ENCODE peak calls at places on chromosomes 2 and 18, in four cellular contexts. One of them, this sample, is unnamed.

GRCh38 chr2:128607981-128608506 is 289.4 kb upstream of the HS6ST1 start:
- DNase-seq in IMR-90: no peak
- DNase-seq in A549: no peak
- DNase-seq in progenitor cell of endocrine pancreas: no peak
- DNase-seq in this sample: no peak

GRCh38 chr2:240638517-240639160 is 13.4 kb downstream of the GPR35 start:
- DNase-seq in IMR-90: no peak
- DNase-seq in A549: no peak
- DNase-seq in progenitor cell of endocrine pancreas: no peak
- DNase-seq in this sample: no peak

GRCh38 chr18:635171-635570 is 22.3 kb upstream of the TYMS start:
- DNase-seq in IMR-90: no peak
- DNase-seq in A549: no peak
- DNase-seq in progenitor cell of endocrine pancreas: no peak
- DNase-seq in this sample: no peak

GRCh38 chr18:58045265-58046086 is 1.4 kb downstream of the NEDD4L start:
- DNase-seq in IMR-90: peak; percentile 31
- DNase-seq in A549: peak; percentile 38
- DNase-seq in progenitor cell of endocrine pancreas: peak; percentile 60
- DNase-seq in this sample: no peak

GRCh38 chr2:227036527-227036926 is 127.5 kb downstream of the COL4A4 start:
- DNase-seq in IMR-90: no peak
- DNase-seq in A549: no peak
- DNase-seq in progenitor cell of endocrine pancreas: no peak
- DNase-seq in this sample: no peak

GRCh38 chr2:39202639-39203369 is 41.0 kb downstream of the CDKL4 start:
- DNase-seq in IMR-90: peak; percentile 25
- DNase-seq in A549: no peak
- DNase-seq in progenitor cell of endocrine pancreas: no peak
- DNase-seq in this sample: no peak

GRCh38 chr18:79403723-79404566 is 8.2 kb downstream of the NFATC1 start:
- DNase-seq in IMR-90: no peak
- DNase-seq in A549: no peak
- DNase-seq in progenitor cell of endocrine pancreas: no peak
- DNase-seq in this sample: no peak

GRCh38 chr2:21021430-21021829 is 22.4 kb downstream of the APOB start:
- DNase-seq in IMR-90: no peak
- DNase-seq in A549: no peak
- DNase-seq in progenitor cell of endocrine pancreas: no peak
- DNase-seq in this sample: no peak

GRCh38 chr2:31347788-31348187 is 66.8 kb downstream of the XDH start:
- DNase-seq in IMR-90: peak; percentile 91
- DNase-seq in A549: peak; percentile 16
- DNase-seq in progenitor cell of endocrine pancreas: no peak
- DNase-seq in this sample: peak; percentile 63

GRCh38 chr2:207482630-207483029 is 47.1 kb upstream of the CREB1 start:
- DNase-seq in IMR-90: peak; percentile 88
- DNase-seq in A549: no peak
- DNase-seq in progenitor cell of endocrine pancreas: no peak
- DNase-seq in this sample: peak; percentile 40

GRCh38 chr2:201218780-201219179 is 35.8 kb downstream of the CASP10 start:
- DNase-seq in IMR-90: peak; percentile 41
- DNase-seq in A549: no peak
- DNase-seq in progenitor cell of endocrine pancreas: no peak
- DNase-seq in this sample: peak; percentile 11

GRCh38 chr2:211457325-211457724 is 900.9 kb downstream of the CPS1 start:
- DNase-seq in IMR-90: no peak
- DNase-seq in A549: no peak
- DNase-seq in progenitor cell of endocrine pancreas: no peak
- DNase-seq in this sample: no peak

GRCh38 chr2:211453311-211453894 is 897.0 kb downstream of the CPS1 start:
- DNase-seq in IMR-90: no peak
- DNase-seq in A549: no peak
- DNase-seq in progenitor cell of endocrine pancreas: no peak
- DNase-seq in this sample: no peak

GRCh38 chr2:211454684-211455083 is 898.3 kb downstream of the CPS1 start:
- DNase-seq in IMR-90: no peak
- DNase-seq in A549: no peak
- DNase-seq in progenitor cell of endocrine pancreas: no peak
- DNase-seq in this sample: no peak

GRCh38 chr2:211458974-211459373 is 902.6 kb downstream of the CPS1 start:
- DNase-seq in IMR-90: no peak
- DNase-seq in A549: no peak
- DNase-seq in progenitor cell of endocrine pancreas: no peak
- DNase-seq in this sample: no peak

GRCh38 chr2:211455225-211455841 is 898.9 kb downstream of the CPS1 start:
- DNase-seq in IMR-90: peak; percentile 22
- DNase-seq in A549: peak; percentile 44
- DNase-seq in progenitor cell of endocrine pancreas: peak; percentile 27
- DNase-seq in this sample: peak; percentile 27
- TF ChIP-seq CTCF in IMR-90: peak; percentile 72
- TF ChIP-seq CTCF in A549: peak; percentile 83
- TF ChIP-seq CTCF in progenitor cell of endocrine pancreas: peak; percentile 98
- TF ChIP-seq CTCF in this sample: peak; percentile 90

GRCh38 chr2:197848602-197849001 is 44.2 kb downstream of the PLCL1 start:
- DNase-seq in IMR-90: no peak
- DNase-seq in A549: no peak
- DNase-seq in progenitor cell of endocrine pancreas: no peak
- DNase-seq in this sample: no peak

GRCh38 chr2:197853549-197853948 is 49.2 kb downstream of the PLCL1 start:
- DNase-seq in IMR-90: no peak
- DNase-seq in A549: no peak
- DNase-seq in progenitor cell of endocrine pancreas: no peak
- DNase-seq in this sample: no peak

GRCh38 chr2:197852127-197852526 is 47.7 kb downstream of the PLCL1 start:
- DNase-seq in IMR-90: no peak
- DNase-seq in A549: no peak
- DNase-seq in progenitor cell of endocrine pancreas: no peak
- DNase-seq in this sample: no peak

GRCh38 chr2:197850882-197851281 is 46.5 kb downstream of the PLCL1 start:
- DNase-seq in IMR-90: peak; percentile 5
- DNase-seq in A549: no peak
- DNase-seq in progenitor cell of endocrine pancreas: no peak
- DNase-seq in this sample: no peak

DNA sequence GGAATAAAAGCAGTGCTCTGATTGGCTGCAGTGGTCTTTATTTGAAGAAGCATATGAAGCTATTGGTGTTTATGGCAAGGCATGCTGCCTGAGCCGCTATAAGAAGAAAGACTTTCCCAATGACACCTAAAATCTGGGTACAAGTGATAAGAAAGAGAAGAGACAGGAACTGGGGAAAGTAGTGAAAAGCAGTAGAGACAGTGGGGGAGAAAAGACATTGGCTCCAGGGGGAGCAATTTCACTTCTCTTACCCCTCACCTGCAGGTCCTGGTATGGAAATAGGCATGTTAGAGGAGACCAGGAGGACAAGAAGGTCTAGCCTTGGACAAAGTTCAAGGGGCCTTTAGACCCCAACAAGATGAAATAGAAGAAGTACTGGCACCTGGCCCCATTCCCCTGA is 47.1 kb downstream of the PLCL1 start:
- DNase-seq in IMR-90: peak; percentile 7
- DNase-seq in A549: no peak
- DNase-seq in progenitor cell of endocrine pancreas: no peak
- DNase-seq in this sample: no peak
- TF ChIP-seq CTCF in IMR-90: peak; percentile 17
- TF ChIP-seq CTCF in A549: no peak
- TF ChIP-seq CTCF in progenitor cell of endocrine pancreas: no peak
- TF ChIP-seq CTCF in this sample: peak; percentile 47

GRCh38 chr2:239015769-239016675 is 168.1 kb downstream of the TWIST2 start:
- DNase-seq in IMR-90: no peak
- DNase-seq in A549: no peak
- DNase-seq in progenitor cell of endocrine pancreas: no peak
- DNase-seq in this sample: no peak
- TF ChIP-seq CTCF in IMR-90: no peak
- TF ChIP-seq CTCF in A549: no peak
- TF ChIP-seq CTCF in progenitor cell of endocrine pancreas: no peak
- TF ChIP-seq CTCF in this sample: no peak

GRCh38 chr2:108139521-108139920 is 100.2 kb upstream of the SULT1C3 start:
- DNase-seq in IMR-90: peak; percentile 13
- DNase-seq in A549: peak; percentile 27
- DNase-seq in progenitor cell of endocrine pancreas: no peak
- DNase-seq in this sample: no peak
- TF ChIP-seq CTCF in IMR-90: no peak
- TF ChIP-seq CTCF in A549: no peak
- TF ChIP-seq CTCF in progenitor cell of endocrine pancreas: no peak
- TF ChIP-seq CTCF in this sample: no peak

DNA sequence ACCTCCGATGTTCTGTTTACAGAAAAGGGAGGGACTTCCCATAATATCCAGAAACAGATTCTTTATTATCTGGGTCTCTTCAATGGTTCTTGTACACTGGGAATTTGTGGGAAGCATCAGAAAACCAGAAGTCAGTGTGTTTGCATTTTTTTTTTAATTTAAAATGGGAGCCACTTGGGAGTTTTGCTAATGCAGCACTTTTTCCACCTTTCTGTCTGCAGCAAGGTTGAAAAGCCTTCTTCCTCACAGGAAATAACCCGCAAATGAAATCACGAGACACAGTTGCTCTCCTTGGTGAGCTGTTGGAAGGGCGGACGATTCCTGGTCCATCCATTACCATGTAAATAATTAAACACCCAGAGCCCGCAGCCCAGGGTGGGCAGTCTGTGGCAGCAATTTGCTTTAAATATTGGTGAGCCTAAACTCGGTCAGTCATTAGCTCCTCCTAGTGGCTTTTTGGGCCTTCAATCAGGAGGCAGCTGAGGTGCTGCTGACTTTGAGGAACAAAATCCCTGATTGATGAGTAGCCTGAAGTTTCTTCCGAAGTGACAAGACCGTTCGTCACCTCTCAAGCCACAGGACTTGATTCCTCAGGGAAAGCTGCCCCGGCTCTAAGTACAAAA is 471.5 kb downstream of the EPHA4 start:
- DNase-seq in IMR-90: no peak
- DNase-seq in A549: peak; percentile 24
- DNase-seq in progenitor cell of endocrine pancreas: no peak
- DNase-seq in this sample: no peak
- TF ChIP-seq CTCF in IMR-90: peak; percentile 36
- TF ChIP-seq CTCF in A549: peak; percentile 22
- TF ChIP-seq CTCF in progenitor cell of endocrine pancreas: peak; percentile 25
- TF ChIP-seq CTCF in this sample: peak; percentile 52

GRCh38 chr2:9843229-9844035 is at the start of gene TAF1B:
- DNase-seq in IMR-90: peak; percentile 88
- DNase-seq in A549: peak; percentile 95
- DNase-seq in progenitor cell of endocrine pancreas: peak; percentile 88
- DNase-seq in this sample: peak; percentile 89
- TF ChIP-seq CTCF in IMR-90: peak; percentile 6
- TF ChIP-seq CTCF in A549: no peak
- TF ChIP-seq CTCF in progenitor cell of endocrine pancreas: peak; percentile 47
- TF ChIP-seq CTCF in this sample: peak; percentile 65

This sample was measured in HFFc6.